ENCODE peak calls at places on chromosomes 7 and 10, in six cellular contexts. One of them, this sample, is unnamed.
A peak's percentile ranks its signal among the peaks of the same experiment; 100 is the strongest.

GRCh38 chr10:133420028-133420427 is 4.4 kb downstream of the SPRN start:
- DNase-seq in SK-N-SH: no peak
- DNase-seq in BE2C: no peak
- DNase-seq in neural progenitor cell: no peak
- DNase-seq in vagina: no peak
- DNase-seq in lower lobe of right lung: no peak
- DNase-seq in this sample: no peak

GRCh38 chr7:26398436-26399308 is 107.0 kb downstream of the SNX10 start:
- DNase-seq in vagina: no peak
- DNase-seq in BE2C: peak; percentile 13
- DNase-seq in SK-N-SH: peak; percentile 97
- DNase-seq in neural progenitor cell: peak; percentile 92
- DNase-seq in lower lobe of right lung: peak; percentile 88
- DNase-seq in this sample: peak; percentile 68

GRCh38 chr7:88757371-88757770 is 2.1 kb upstream of the ZNF804B start:
- DNase-seq in lower lobe of right lung: no peak
- DNase-seq in SK-N-SH: no peak
- DNase-seq in vagina: no peak
- DNase-seq in BE2C: no peak
- DNase-seq in neural progenitor cell: no peak
- DNase-seq in this sample: no peak

GRCh38 chr10:29648983-29649268 is 14.2 kb upstream of the SVIL start:
- DNase-seq in lower lobe of right lung: no peak
- DNase-seq in BE2C: no peak
- DNase-seq in vagina: no peak
- DNase-seq in SK-N-SH: no peak
- DNase-seq in neural progenitor cell: no peak
- DNase-seq in this sample: no peak

GRCh38 chr7:143015102-143015501 is 11.8 kb downstream of the OR9A2 start:
- DNase-seq in SK-N-SH: no peak
- DNase-seq in BE2C: no peak
- DNase-seq in lower lobe of right lung: no peak
- DNase-seq in neural progenitor cell: no peak
- DNase-seq in vagina: no peak
- DNase-seq in this sample: no peak

GRCh38 chr10:124563320-124563719 is 101.7 kb downstream of the LHPP start:
- DNase-seq in vagina: no peak
- DNase-seq in lower lobe of right lung: no peak
- DNase-seq in SK-N-SH: no peak
- DNase-seq in BE2C: no peak
- DNase-seq in neural progenitor cell: no peak
- DNase-seq in this sample: no peak

GRCh38 chr10:33812586-33812985 is 478.1 kb upstream of the NRP1 start:
- DNase-seq in lower lobe of right lung: no peak
- DNase-seq in SK-N-SH: no peak
- DNase-seq in neural progenitor cell: no peak
- DNase-seq in vagina: no peak
- DNase-seq in BE2C: no peak
- DNase-seq in this sample: no peak

GRCh38 chr10:1057106-1057657 is 997 bp downstream of the WDR37 start:
- DNase-seq in neural progenitor cell: peak; percentile 51
- DNase-seq in lower lobe of right lung: no peak
- DNase-seq in vagina: no peak
- DNase-seq in SK-N-SH: no peak
- DNase-seq in BE2C: no peak
- DNase-seq in this sample: no peak

GRCh38 chr10:480928-481551 is 208.4 kb downstream of the DIP2C start:
- DNase-seq in SK-N-SH: peak; percentile 83
- DNase-seq in neural progenitor cell: no peak
- DNase-seq in vagina: no peak
- DNase-seq in BE2C: peak; percentile 63
- DNase-seq in lower lobe of right lung: no peak
- DNase-seq in this sample: peak; percentile 56

GRCh38 chr10:122267849-122268737 is 3.0 kb upstream of the BTBD16 start:
- DNase-seq in BE2C: peak; percentile 62
- DNase-seq in lower lobe of right lung: peak; percentile 60
- DNase-seq in SK-N-SH: peak; percentile 86
- DNase-seq in neural progenitor cell: peak; percentile 62
- DNase-seq in vagina: no peak
- DNase-seq in this sample: peak; percentile 69

GRCh38 chr10:83917519-83918506 is 221.5 kb upstream of the GHITM start:
- DNase-seq in BE2C: peak; percentile 63
- DNase-seq in lower lobe of right lung: no peak
- DNase-seq in vagina: no peak
- DNase-seq in SK-N-SH: no peak
- DNase-seq in neural progenitor cell: peak; percentile 66
- DNase-seq in this sample: peak; percentile 13

GRCh38 chr7:87599336-87599735 is 1.3 kb downstream of the ABCB1 start:
- DNase-seq in vagina: no peak
- DNase-seq in neural progenitor cell: no peak
- DNase-seq in BE2C: peak; percentile 64
- DNase-seq in lower lobe of right lung: peak; percentile 48
- DNase-seq in SK-N-SH: peak; percentile 68
- DNase-seq in this sample: no peak

GRCh38 chr7:131745645-131746248 is 189.3 kb upstream of the PODXL start:
- DNase-seq in lower lobe of right lung: no peak
- DNase-seq in SK-N-SH: no peak
- DNase-seq in BE2C: no peak
- DNase-seq in vagina: no peak
- DNase-seq in neural progenitor cell: peak; percentile 79
- DNase-seq in this sample: peak; percentile 80

GRCh38 chr10:31520982-31521381 is 202.0 kb downstream of the ZEB1 start:
- DNase-seq in SK-N-SH: no peak
- DNase-seq in neural progenitor cell: no peak
- DNase-seq in lower lobe of right lung: no peak
- DNase-seq in BE2C: no peak
- DNase-seq in vagina: no peak
- DNase-seq in this sample: no peak

GRCh38 chr10:31526178-31526577 is 207.2 kb downstream of the ZEB1 start:
- DNase-seq in SK-N-SH: no peak
- DNase-seq in neural progenitor cell: no peak
- DNase-seq in lower lobe of right lung: no peak
- DNase-seq in vagina: no peak
- DNase-seq in BE2C: no peak
- DNase-seq in this sample: no peak

GRCh38 chr10:31524458-31524857 is 205.4 kb downstream of the ZEB1 start:
- DNase-seq in vagina: no peak
- DNase-seq in BE2C: no peak
- DNase-seq in neural progenitor cell: no peak
- DNase-seq in lower lobe of right lung: no peak
- DNase-seq in SK-N-SH: no peak
- DNase-seq in this sample: no peak

GRCh38 chr10:31521432-31521831 is 202.4 kb downstream of the ZEB1 start:
- DNase-seq in BE2C: no peak
- DNase-seq in vagina: no peak
- DNase-seq in neural progenitor cell: no peak
- DNase-seq in lower lobe of right lung: no peak
- DNase-seq in SK-N-SH: no peak
- DNase-seq in this sample: no peak

DNA sequence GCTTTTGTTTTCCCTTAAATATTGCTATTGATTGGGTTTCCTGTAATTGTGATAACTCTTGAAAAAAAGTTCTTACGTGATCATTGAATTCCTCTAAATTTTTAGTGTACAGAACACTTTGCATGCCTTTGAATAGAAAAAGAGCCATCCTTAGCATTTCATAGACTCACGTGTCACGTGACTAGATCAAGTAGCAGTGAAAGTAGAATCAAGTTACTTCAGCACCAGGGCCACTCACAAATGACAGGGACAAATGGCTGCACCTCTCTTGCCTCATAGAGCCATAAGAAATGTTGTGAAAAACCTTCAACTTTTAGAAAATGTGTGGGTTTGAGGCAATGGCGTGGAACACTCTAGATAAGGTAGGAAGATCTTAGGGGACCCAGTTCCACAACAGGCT is 203.8 kb downstream of the ZEB1 start:
- DNase-seq in SK-N-SH: no peak
- DNase-seq in vagina: no peak
- DNase-seq in BE2C: no peak
- DNase-seq in lower lobe of right lung: no peak
- DNase-seq in neural progenitor cell: no peak
- DNase-seq in this sample: peak; percentile 4
- H3K36me3 ChIP-seq in SK-N-SH: peaks cover 58% of the 10 kb centered on the region
- H3K36me3 ChIP-seq in vagina: peaks cover 29% of the 10 kb centered on the region
- H3K36me3 ChIP-seq in BE2C: peaks cover 74% of the 10 kb centered on the region
- H3K36me3 ChIP-seq in lower lobe of right lung: peaks cover 40% of the 10 kb centered on the region
- H3K36me3 ChIP-seq in neural progenitor cell: peaks cover 4% of the 10 kb centered on the region
- H3K36me3 ChIP-seq in this sample: peaks cover 36% of the 10 kb centered on the region

GRCh38 chr10:20855398-20856038 is 41.6 kb downstream of the NEBL start:
- DNase-seq in vagina: no peak
- DNase-seq in BE2C: no peak
- DNase-seq in SK-N-SH: peak; percentile 11
- DNase-seq in lower lobe of right lung: no peak
- DNase-seq in neural progenitor cell: peak; percentile 18
- DNase-seq in this sample: peak; percentile 65
- TF ChIP-seq CTCF in vagina: peak; percentile 40
- TF ChIP-seq CTCF in BE2C: peak; percentile 53
- TF ChIP-seq CTCF in SK-N-SH: peak; percentile 71
- TF ChIP-seq CTCF in lower lobe of right lung: peak; percentile 23
- TF ChIP-seq CTCF in neural progenitor cell: peak; percentile 53
- TF ChIP-seq CTCF in this sample: peak; percentile 49

GRCh38 chr10:56973766-56974165 is 612.7 kb upstream of the ZWINT start:
- DNase-seq in lower lobe of right lung: no peak
- DNase-seq in SK-N-SH: no peak
- DNase-seq in vagina: no peak
- DNase-seq in BE2C: no peak
- DNase-seq in neural progenitor cell: no peak
- DNase-seq in this sample: peak; percentile 80
- H3K36me3 ChIP-seq in lower lobe of right lung: no peaks in the 10 kb centered on the region
- H3K36me3 ChIP-seq in SK-N-SH: no peaks in the 10 kb centered on the region
- H3K36me3 ChIP-seq in vagina: no peaks in the 10 kb centered on the region
- H3K36me3 ChIP-seq in BE2C: no peaks in the 10 kb centered on the region
- H3K36me3 ChIP-seq in neural progenitor cell: no peaks in the 10 kb centered on the region
- H3K36me3 ChIP-seq in this sample: no peaks in the 10 kb centered on the region

DNA sequence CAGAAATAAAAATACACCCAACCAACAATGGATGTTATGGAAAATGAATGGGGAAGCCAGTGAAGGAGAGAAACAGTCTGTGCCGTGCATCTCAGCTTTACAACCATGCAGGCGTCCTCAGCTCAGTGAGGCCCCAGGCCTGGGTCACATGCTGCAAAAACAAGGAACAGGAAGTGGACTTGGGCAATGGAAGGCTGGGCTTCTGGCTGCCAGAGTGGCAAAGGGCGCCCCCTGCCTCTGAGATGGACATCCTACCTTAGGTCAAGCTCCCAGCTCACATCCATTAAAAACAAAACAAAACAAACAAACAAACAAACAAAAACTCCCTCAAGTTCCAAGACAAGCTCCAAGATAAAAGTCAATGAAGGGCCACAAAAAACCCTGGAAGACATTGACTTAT is 54.7 kb upstream of the AFAP1L2 start:
- DNase-seq in SK-N-SH: peak; percentile 71
- DNase-seq in lower lobe of right lung: peak; percentile 65
- DNase-seq in neural progenitor cell: peak; percentile 62
- DNase-seq in vagina: no peak
- DNase-seq in BE2C: peak; percentile 63
- DNase-seq in this sample: no peak
- TF ChIP-seq CTCF in SK-N-SH: peak; percentile 51
- TF ChIP-seq CTCF in lower lobe of right lung: peak; percentile 54
- TF ChIP-seq CTCF in neural progenitor cell: peak; percentile 63
- TF ChIP-seq CTCF in vagina: peak; percentile 14
- TF ChIP-seq CTCF in BE2C: peak; percentile 67
- TF ChIP-seq CTCF in this sample: peak; percentile 41

DNA sequence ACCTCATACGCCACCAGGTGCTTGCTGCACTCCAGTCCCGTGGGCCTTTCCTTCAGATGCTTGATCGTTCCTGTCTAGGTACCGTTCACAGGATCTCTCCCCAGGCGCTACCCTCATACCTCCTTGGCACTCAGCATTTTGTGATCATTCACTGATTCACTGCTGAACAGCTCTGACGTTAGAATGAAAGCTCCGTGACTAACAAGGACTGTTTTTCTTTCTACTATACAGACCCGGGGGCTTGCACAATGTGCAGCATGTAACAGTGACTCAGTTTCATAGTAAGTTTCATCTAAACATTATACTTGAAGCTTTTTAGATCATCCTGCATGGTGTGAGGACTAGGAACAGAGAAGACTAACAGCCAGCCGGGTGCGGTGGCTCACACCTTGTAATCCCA is 20.6 kb downstream of the KIN start:
- DNase-seq in BE2C: no peak
- DNase-seq in vagina: no peak
- DNase-seq in neural progenitor cell: no peak
- DNase-seq in lower lobe of right lung: no peak
- DNase-seq in SK-N-SH: no peak
- DNase-seq in this sample: peak; percentile 70
- H3K36me3 ChIP-seq in BE2C: peaks cover 31% of the 10 kb centered on the region
- H3K36me3 ChIP-seq in vagina: peaks cover 38% of the 10 kb centered on the region
- H3K36me3 ChIP-seq in neural progenitor cell: peaks cover 15% of the 10 kb centered on the region
- H3K36me3 ChIP-seq in lower lobe of right lung: peaks cover 98% of the 10 kb centered on the region
- H3K36me3 ChIP-seq in SK-N-SH: peaks cover 71% of the 10 kb centered on the region
- H3K36me3 ChIP-seq in this sample: peaks cover 54% of the 10 kb centered on the region

GRCh38 chr7:80680159-80680903 is 41.9 kb downstream of the CD36 start:
- DNase-seq in SK-N-SH: no peak
- DNase-seq in vagina: no peak
- DNase-seq in lower lobe of right lung: no peak
- DNase-seq in neural progenitor cell: no peak
- DNase-seq in BE2C: no peak
- DNase-seq in this sample: no peak

GRCh38 chr7:80678703-80679102 is 40.3 kb downstream of the CD36 start:
- DNase-seq in BE2C: no peak
- DNase-seq in SK-N-SH: no peak
- DNase-seq in lower lobe of right lung: no peak
- DNase-seq in neural progenitor cell: no peak
- DNase-seq in vagina: no peak
- DNase-seq in this sample: no peak

GRCh38 chr7:80682744-80683143 is 44.3 kb downstream of the CD36 start:
- DNase-seq in SK-N-SH: no peak
- DNase-seq in BE2C: no peak
- DNase-seq in vagina: no peak
- DNase-seq in neural progenitor cell: no peak
- DNase-seq in lower lobe of right lung: no peak
- DNase-seq in this sample: no peak

GRCh38 chr7:80677629-80678028 is 39.2 kb downstream of the CD36 start:
- DNase-seq in neural progenitor cell: no peak
- DNase-seq in vagina: no peak
- DNase-seq in SK-N-SH: no peak
- DNase-seq in BE2C: no peak
- DNase-seq in lower lobe of right lung: no peak
- DNase-seq in this sample: no peak

DNA sequence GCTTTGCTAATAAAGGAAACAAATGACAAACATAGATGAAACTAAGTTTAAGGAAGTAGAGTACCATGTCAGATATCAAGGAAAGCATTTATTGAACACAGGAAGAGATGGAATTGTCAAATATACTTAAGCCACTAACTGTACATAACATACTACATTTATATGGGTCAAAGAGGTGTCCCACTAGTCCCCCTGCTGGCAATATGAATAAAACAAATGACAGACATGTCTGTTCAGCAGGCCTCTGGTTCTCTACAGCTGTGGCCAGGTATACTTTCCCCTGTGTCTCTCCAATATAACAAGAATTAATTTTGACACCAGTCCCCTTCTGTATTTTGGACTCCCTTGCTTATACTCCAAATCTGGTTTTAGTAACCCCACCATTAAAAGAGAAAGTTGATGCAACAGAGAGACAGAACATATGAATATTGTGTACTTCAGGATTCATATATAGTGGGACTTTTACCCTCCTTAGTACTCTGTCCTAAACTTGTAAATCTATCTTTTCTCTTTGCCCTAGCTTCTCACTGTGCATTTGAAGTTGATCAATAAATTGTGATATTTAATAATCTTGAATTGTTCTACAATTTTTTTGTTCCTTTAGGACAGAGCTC is 42.9 kb downstream of the CD36 start:
- DNase-seq in vagina: no peak
- DNase-seq in neural progenitor cell: no peak
- DNase-seq in SK-N-SH: peak; percentile 38
- DNase-seq in lower lobe of right lung: no peak
- DNase-seq in BE2C: peak; percentile 27
- DNase-seq in this sample: peak; percentile 53
- TF ChIP-seq CTCF in vagina: no peak
- TF ChIP-seq CTCF in neural progenitor cell: peak; percentile 36
- TF ChIP-seq CTCF in SK-N-SH: peak; percentile 80
- TF ChIP-seq CTCF in lower lobe of right lung: peak; percentile 45
- TF ChIP-seq CTCF in BE2C: peak; percentile 69
- TF ChIP-seq CTCF in this sample: peak; percentile 51